ENCODE peak calls at places on chromosomes 16 and 17, in eight cellular contexts. U is endothelial cell of umbilical vein, M is PC-9, D is GM23338, W is K562, L is mammary epithelial cell, J is neural progenitor cell, S is A673. R is an unnamed sample.

GRCh38 chr16:73228649-73229048 is 180.7 kb upstream of the ZFHX3 start:
- DNase-seq in U (peak), M (no peak), D (no peak), W (no peak), L (no peak), J (no peak), S (no peak), R (no peak)

GRCh38 chr17:75894049-75894742 is 2.6 kb downstream of the TRIM65 start:
- DNase-seq in U (no peak), M (no peak), D (peak), W (no peak), L (no peak), J (peak), S (no peak), R (no peak)

GRCh38 chr16:15572329-15573001 is 70.5 kb downstream of the MARF1 start:
- DNase-seq in U (no peak), M (peak), D (no peak), W (no peak), L (no peak), J (no peak), S (peak), R (peak)

GRCh38 chr17:46741122-46741725 is 77.3 kb downstream of the WNT3 start:
- DNase-seq in U (no peak), M (no peak), D (no peak), W (no peak), L (no peak), J (no peak), S (no peak), R (no peak)

GRCh38 chr17:41860254-41860931 is 4.8 kb downstream of the KLHL11 start:
- DNase-seq in U (no peak), M (no peak), D (no peak), W (no peak), L (no peak), J (no peak), S (no peak), R (no peak)

GRCh38 chr16:21222495-21223337 is 10.8 kb upstream of the ANKS4B start:
- DNase-seq in U (no peak), M (no peak), D (peak), W (no peak), L (no peak), J (no peak), S (no peak), R (no peak)

GRCh38 chr17:50647187-50647586 is 12.5 kb downstream of the ABCC3 start:
- DNase-seq in U (no peak), M (no peak), D (no peak), W (no peak), L (no peak), J (no peak), S (no peak), R (no peak)

GRCh38 chr17:4738136-4739121 is 1.2 kb upstream of the ZMYND15 start:
- DNase-seq in U (no peak), M (peak), D (peak), W (no peak), L (peak), J (peak), S (no peak), R (peak)

GRCh38 chr17:10622610-10623485 is 34.3 kb downstream of the MYH3 start:
- DNase-seq in U (no peak), M (no peak), D (no peak), W (no peak), L (peak), J (no peak), S (no peak), R (no peak)

GRCh38 chr17:74361613-74362391 is at the start of gene BTBD17:
- DNase-seq in U (peak), M (no peak), D (peak), W (peak), L (peak), J (peak), S (peak), R (peak)

GRCh38 chr16:3769942-3770341 is 52.6 kb upstream of the TRAP1 start:
- DNase-seq in U (no peak), M (no peak), D (no peak), W (no peak), L (no peak), J (no peak), S (no peak), R (no peak)

GRCh38 chr17:40298726-40299125 is 10.3 kb upstream of the RARA start:
- DNase-seq in U (no peak), M (no peak), D (no peak), W (no peak), L (no peak), J (no peak), S (no peak), R (no peak)

GRCh38 chr17:45248132-45248936 is 13.6 kb downstream of the SPATA32 start:
- DNase-seq in U (no peak), M (peak), D (peak), W (peak), L (peak), J (peak), S (no peak), R (peak)

GRCh38 chr17:77558846-77559626 is 399.5 kb upstream of the TNRC6C start:
- DNase-seq in U (no peak), M (no peak), D (no peak), W (no peak), L (peak), J (no peak), S (no peak), R (peak)

GRCh38 chr17:10737168-10737622 is 7.4 kb upstream of the TMEM220 start:
- DNase-seq in U (peak), M (peak), D (peak), W (peak), L (peak), J (peak), S (peak), R (peak)

GRCh38 chr16:30948956-30949654 is at the start of gene ORAI3:
- DNase-seq in U (peak), M (peak), D (peak), W (peak), L (peak), J (peak), S (peak), R (peak)

GRCh38 chr16:297832-298231 is 14.9 kb downstream of the PDIA2 start:
- DNase-seq in U (no peak), M (no peak), D (no peak), W (no peak), L (no peak), J (no peak), S (no peak), R (no peak)

GRCh38 chr17:66951605-66951953 is 12.9 kb upstream of the CACNG4 start:
- DNase-seq in U (no peak), M (peak), D (peak), W (no peak), L (no peak), J (no peak), S (no peak), R (peak)

GRCh38 chr17:45116434-45117016 is 15.8 kb downstream of the PLCD3 start:
- DNase-seq in U (no peak), M (no peak), D (no peak), W (no peak), L (no peak), J (no peak), S (no peak), R (no peak)

GRCh38 chr16:81266680-81267095 is 28.2 kb downstream of the BCO1 start:
- DNase-seq in U (no peak), M (peak), D (no peak), W (no peak), L (peak), J (no peak), S (no peak), R (peak)

GRCh38 chr16:28964527-28964926 is 10.1 kb upstream of the SPNS1 start:
- DNase-seq in U (no peak), M (no peak), D (no peak), W (no peak), L (no peak), J (no peak), S (no peak), R (no peak)

GRCh38 chr16:9363520-9363919 is 272.1 kb downstream of the HAPSTR1 start:
- DNase-seq in U (no peak), M (no peak), D (no peak), W (no peak), L (no peak), J (no peak), S (no peak), R (no peak)

GRCh38 chr17:36749493-36749892 is 148.1 kb downstream of the MRM1 start:
- DNase-seq in U (no peak), M (no peak), D (no peak), W (no peak), L (no peak), J (no peak), S (no peak), R (no peak)

GRCh38 chr16:79210629-79211028 is 389.9 kb downstream of the MAF start:
- DNase-seq in U (no peak), M (no peak), D (no peak), W (no peak), L (no peak), J (no peak), S (no peak), R (no peak)

GRCh38 chr16:89054261-89054661 is 39.4 kb upstream of the ACSF3 start:
- DNase-seq in U (no peak), M (no peak), D (no peak), W (no peak), L (no peak), J (peak), S (no peak), R (no peak)

GRCh38 chr17:61368049-61368831 is 31.4 kb upstream of the TBX2 start:
- DNase-seq in U (no peak), M (no peak), D (no peak), W (no peak), L (no peak), J (no peak), S (no peak), R (no peak)

GRCh38 chr16:49504023-49504364 is 130.4 kb downstream of the C16orf78 start:
- DNase-seq in U (no peak), M (no peak), D (no peak), W (no peak), L (no peak), J (no peak), S (no peak), R (no peak)

GRCh38 chr17:15273141-15273793 is 8.1 kb upstream of the PMP22 start:
- DNase-seq in U (no peak), M (peak), D (no peak), W (no peak), L (no peak), J (no peak), S (no peak), R (peak)

GRCh38 chr16:23013484-23013883 is 135.8 kb downstream of the USP31 start:
- DNase-seq in U (peak), M (no peak), D (peak), W (no peak), L (no peak), J (peak), S (peak), R (peak)

GRCh38 chr16:87635541-87636049 is 33.3 kb downstream of the JPH3 start:
- DNase-seq in U (peak), M (no peak), D (peak), W (peak), L (peak), J (peak), S (peak), R (peak)

GRCh38 chr16:69351309-69352027 is at the start of gene TMED6:
- DNase-seq in U (no peak), M (no peak), D (no peak), W (no peak), L (no peak), J (no peak), S (no peak), R (no peak)

DNA sequence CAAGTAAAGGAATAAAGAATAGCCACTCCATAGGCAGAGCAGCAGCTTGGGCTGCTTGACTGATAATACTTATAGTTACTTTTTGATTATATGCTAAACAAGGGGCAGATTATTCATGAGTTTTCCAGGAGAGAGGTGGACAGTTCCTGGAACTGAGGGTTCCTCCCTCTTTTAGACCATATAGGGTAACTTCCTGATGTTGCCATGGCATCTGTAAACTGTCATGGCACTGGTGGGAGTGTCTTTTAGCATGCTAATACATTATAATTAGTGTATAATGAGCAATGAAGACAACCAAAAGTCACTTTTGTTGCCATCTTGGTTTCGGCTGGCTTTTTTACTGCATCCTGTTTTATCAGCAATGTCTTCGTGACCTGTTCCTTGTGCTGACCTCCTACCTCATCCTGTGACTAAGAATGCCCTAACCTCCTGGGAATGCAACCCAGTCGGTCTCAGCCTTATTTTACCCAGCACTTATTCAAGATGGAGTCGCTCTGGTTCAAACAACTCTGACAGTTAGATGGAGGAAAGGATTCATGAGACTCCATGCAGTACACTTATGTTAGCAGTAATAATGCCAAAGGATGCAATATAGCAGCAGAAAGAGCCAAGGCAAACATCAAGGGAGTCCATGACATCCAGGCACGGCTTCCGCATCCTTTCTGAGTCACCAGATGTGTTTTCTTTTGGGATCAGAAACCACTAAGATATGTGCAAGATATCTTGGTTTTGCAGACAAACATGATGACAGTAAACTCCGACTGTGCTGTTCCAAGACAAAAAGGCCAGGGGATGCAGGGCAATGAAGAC is 55.8 kb upstream of the B4GALNT2 start:
- DNase-seq in U (peak), M (peak), D (no peak), W (no peak), L (peak), J (no peak), S (no peak), R (peak)
- H3K27ac ChIP-seq in U (peak), M (peak), D (no peak), W (peak), L (no peak), J (no peak), S (no peak), R (peak)

GRCh38 chr17:38574712-38575111 is 31.0 kb downstream of the SRCIN1 start:
- DNase-seq in U (no peak), M (no peak), D (no peak), W (no peak), L (no peak), J (no peak), S (no peak), R (no peak)

GRCh38 chr17:38571833-38572274 is 33.9 kb downstream of the SRCIN1 start:
- DNase-seq in U (no peak), M (no peak), D (peak), W (peak), L (no peak), J (peak), S (no peak), R (no peak)

GRCh38 chr17:38569701-38570512 is 35.8 kb downstream of the SRCIN1 start:
- DNase-seq in U (no peak), M (no peak), D (no peak), W (no peak), L (no peak), J (no peak), S (no peak), R (no peak)

GRCh38 chr17:38572292-38572664 is 33.5 kb downstream of the SRCIN1 start:
- DNase-seq in U (no peak), M (no peak), D (no peak), W (no peak), L (no peak), J (peak), S (no peak), R (no peak)

DNA sequence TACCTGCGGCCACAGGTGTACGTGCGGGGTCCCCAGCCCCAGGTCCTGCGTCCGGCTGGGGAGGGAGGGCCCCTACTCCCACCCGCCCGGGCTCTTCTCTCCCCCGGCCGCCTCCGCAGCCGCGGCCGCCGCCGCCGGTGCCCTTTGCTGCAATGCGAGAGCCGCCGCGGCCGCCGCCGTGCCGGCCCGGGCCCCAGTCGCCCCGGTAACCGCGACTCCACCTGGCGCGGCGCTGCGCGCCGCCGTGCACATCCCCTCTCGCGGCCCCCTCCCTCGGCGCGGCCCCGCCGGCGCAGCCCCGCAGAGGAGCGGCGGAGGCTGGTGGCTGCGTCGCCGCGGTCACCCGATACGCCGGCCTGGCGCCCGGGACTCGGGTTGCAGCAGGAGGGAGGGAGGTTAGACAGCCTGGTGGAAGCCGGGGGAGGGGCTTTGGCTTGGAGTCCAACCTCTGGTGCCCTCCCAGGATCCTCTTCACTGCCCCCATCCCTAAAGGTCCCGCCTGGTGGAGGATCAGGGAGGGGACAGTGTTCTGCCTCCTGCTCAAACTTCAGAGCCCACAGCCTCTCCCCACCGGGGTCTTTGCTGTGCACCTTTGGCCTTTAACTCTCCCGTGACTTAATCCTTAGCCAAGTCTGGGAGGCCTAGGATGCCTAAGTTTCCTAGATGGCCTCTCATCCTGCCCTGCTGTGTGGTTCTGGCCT is 32.9 kb downstream of the SRCIN1 start:
- DNase-seq in U (no peak), M (no peak), D (peak), W (peak), L (no peak), J (peak), S (no peak), R (peak)
- TF ChIP-seq CTCF in U (no peak), M (no peak), D (no peak), W (no peak), L (no peak), J (peak), S (no peak), R (no peak)

DNA sequence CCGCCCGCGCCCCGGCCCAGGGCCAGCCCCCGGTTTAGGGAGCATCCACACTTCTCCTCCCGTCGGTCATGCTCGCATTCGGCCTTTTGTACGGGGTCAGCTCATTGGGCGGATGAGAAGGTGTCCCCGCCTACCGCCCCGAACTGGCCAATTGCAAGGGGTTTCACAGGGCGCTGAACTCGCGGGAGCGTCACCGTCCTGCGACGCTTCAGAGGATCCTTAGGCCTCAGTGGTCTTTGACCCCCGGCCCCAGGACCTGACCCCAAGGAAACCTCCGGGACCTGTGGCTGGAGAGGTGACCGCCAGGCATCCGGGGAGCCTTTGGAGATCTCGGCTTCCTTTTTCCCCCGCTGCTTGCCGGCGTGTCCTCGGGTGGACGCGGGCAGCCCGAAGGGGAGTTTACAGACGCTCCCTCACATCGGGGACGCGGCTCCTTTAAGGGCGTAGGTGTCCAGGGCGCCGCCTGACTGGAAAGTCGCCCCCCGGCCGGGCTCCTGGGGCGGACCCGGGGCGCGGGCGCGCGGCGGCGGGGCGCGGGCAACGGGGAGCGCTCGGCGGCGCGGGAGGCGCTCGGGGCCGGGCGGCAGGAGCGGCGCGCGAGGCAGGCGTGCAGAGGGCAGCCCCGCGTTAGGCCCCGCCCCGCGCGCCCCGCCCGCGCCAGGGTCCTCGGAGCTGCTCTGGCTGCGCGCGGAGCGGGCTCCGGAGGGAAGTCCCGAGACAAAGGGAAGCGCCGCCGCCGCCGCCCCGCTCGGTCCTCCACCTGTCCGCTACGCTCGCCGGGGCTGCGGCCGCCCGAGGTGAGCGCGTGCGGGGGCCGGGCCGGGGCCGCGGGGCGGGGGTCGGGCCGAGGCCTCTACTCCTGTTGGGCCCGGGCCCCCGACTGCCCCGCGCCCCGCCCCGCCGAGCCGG is at the start of gene UBE2I:
- DNase-seq in U (peak), M (peak), D (peak), W (peak), L (peak), J (peak), S (peak), R (peak)
- TF ChIP-seq EZH2 in U (no peak), M (no peak), D (no peak), W (no peak), L (no peak), J (no peak), S (no peak), R (no peak)

GRCh38 chr16:2037115-2037514 is 10.4 kb downstream of the NHERF2 start:
- DNase-seq in U (no peak), M (no peak), D (no peak), W (no peak), L (no peak), J (no peak), S (no peak), R (no peak)

GRCh38 chr16:2039286-2040030 is 8.2 kb downstream of the NTHL1 start:
- DNase-seq in U (no peak), M (no peak), D (no peak), W (no peak), L (no peak), J (no peak), S (peak), R (peak)

GRCh38 chr16:2040031-2040430 is 7.6 kb downstream of the NTHL1 start:
- DNase-seq in U (no peak), M (no peak), D (no peak), W (no peak), L (no peak), J (no peak), S (no peak), R (no peak)

GRCh38 chr16:2037631-2038358 is 9.8 kb downstream of the NTHL1 start:
- DNase-seq in U (no peak), M (no peak), D (no peak), W (no peak), L (no peak), J (no peak), S (no peak), R (no peak)

GRCh38 chr16:2038359-2039285 is 9.0 kb downstream of the NTHL1 start:
- DNase-seq in U (no peak), M (no peak), D (no peak), W (no peak), L (no peak), J (no peak), S (peak), R (no peak)
- H3K27ac ChIP-seq in U (no peak), M (no peak), D (no peak), W (no peak), L (no peak), J (no peak), S (peak), R (peak)

GRCh38 chr17:57084802-57085447 is at the start of gene AKAP1:
- DNase-seq in U (peak), M (peak), D (peak), W (peak), L (peak), J (peak), S (peak), R (peak)
- TF ChIP-seq CTCF in U (peak), M (peak), D (no peak), W (peak), L (peak), J (peak), S (no peak), R (no peak)

R was measured in PC-3.